ENCODE peak calls at places on chromosomes 3 and 15, in five cellular contexts. One of them, this sample, is unnamed.

GRCh38 chr3:78589778-78590177 is 1178.0 kb downstream of the ROBO1 start:
- DNase-seq in transverse colon: no peak
- DNase-seq in HCT116: no peak
- DNase-seq in right lobe of liver: no peak
- DNase-seq in lower leg skin: no peak
- DNase-seq in this sample: no peak

GRCh38 chr3:147521646-147522045 is 112.5 kb downstream of the ZIC1 start:
- DNase-seq in transverse colon: no peak
- DNase-seq in HCT116: no peak
- DNase-seq in right lobe of liver: no peak
- DNase-seq in lower leg skin: no peak
- DNase-seq in this sample: no peak

GRCh38 chr3:32216172-32216783 is 22.2 kb upstream of the CMTM8 start:
- DNase-seq in transverse colon: peak
- DNase-seq in HCT116: no peak
- DNase-seq in right lobe of liver: peak
- DNase-seq in lower leg skin: no peak
- DNase-seq in this sample: no peak

GRCh38 chr3:148884261-148884660 is 19.2 kb downstream of the CPA3 start:
- DNase-seq in transverse colon: no peak
- DNase-seq in HCT116: no peak
- DNase-seq in right lobe of liver: no peak
- DNase-seq in lower leg skin: no peak
- DNase-seq in this sample: no peak

GRCh38 chr15:101056366-101057334 is 137.5 kb downstream of the LRRK1 start:
- DNase-seq in transverse colon: no peak
- DNase-seq in HCT116: no peak
- DNase-seq in right lobe of liver: peak
- DNase-seq in lower leg skin: peak
- DNase-seq in this sample: no peak

GRCh38 chr3:16741103-16741758 is 136.0 kb upstream of the DAZL start:
- DNase-seq in transverse colon: no peak
- DNase-seq in HCT116: no peak
- DNase-seq in right lobe of liver: no peak
- DNase-seq in lower leg skin: peak
- DNase-seq in this sample: peak

GRCh38 chr3:62876064-62876463 is 848 bp upstream of the CADPS start:
- DNase-seq in transverse colon: peak
- DNase-seq in HCT116: no peak
- DNase-seq in right lobe of liver: no peak
- DNase-seq in lower leg skin: no peak
- DNase-seq in this sample: no peak

GRCh38 chr3:48107227-48107626 is 81.0 kb downstream of the CDC25A start:
- DNase-seq in transverse colon: no peak
- DNase-seq in HCT116: no peak
- DNase-seq in right lobe of liver: no peak
- DNase-seq in lower leg skin: no peak
- DNase-seq in this sample: no peak

GRCh38 chr15:45892182-45892581 is 257.4 kb downstream of the SQOR start:
- DNase-seq in transverse colon: no peak
- DNase-seq in HCT116: no peak
- DNase-seq in right lobe of liver: no peak
- DNase-seq in lower leg skin: no peak
- DNase-seq in this sample: no peak

GRCh38 chr15:74203914-74204431 is 1.4 kb upstream of the STRA6 start:
- DNase-seq in transverse colon: no peak
- DNase-seq in HCT116: no peak
- DNase-seq in right lobe of liver: no peak
- DNase-seq in lower leg skin: no peak
- DNase-seq in this sample: no peak

GRCh38 chr3:132038198-132038825 is 3.5 kb upstream of the CPNE4 start:
- DNase-seq in transverse colon: no peak
- DNase-seq in HCT116: no peak
- DNase-seq in right lobe of liver: no peak
- DNase-seq in lower leg skin: no peak
- DNase-seq in this sample: peak

GRCh38 chr3:28088811-28089526 is 152.4 kb upstream of the CMC1 start:
- DNase-seq in transverse colon: no peak
- DNase-seq in HCT116: no peak
- DNase-seq in right lobe of liver: no peak
- DNase-seq in lower leg skin: no peak
- DNase-seq in this sample: no peak

GRCh38 chr15:99224815-99225214 is 24.6 kb downstream of the TTC23 start:
- DNase-seq in transverse colon: no peak
- DNase-seq in HCT116: no peak
- DNase-seq in right lobe of liver: no peak
- DNase-seq in lower leg skin: no peak
- DNase-seq in this sample: no peak

GRCh38 chr3:99659965-99660364 is 21.6 kb downstream of the COL8A1 start:
- DNase-seq in transverse colon: no peak
- DNase-seq in HCT116: no peak
- DNase-seq in right lobe of liver: no peak
- DNase-seq in lower leg skin: no peak
- DNase-seq in this sample: no peak

GRCh38 chr3:39126532-39127071 is 19.1 kb downstream of the TTC21A start:
- DNase-seq in transverse colon: peak
- DNase-seq in HCT116: no peak
- DNase-seq in right lobe of liver: no peak
- DNase-seq in lower leg skin: no peak
- DNase-seq in this sample: no peak

GRCh38 chr15:62135532-62136134 is 29.5 kb downstream of the C2CD4B start:
- DNase-seq in transverse colon: peak
- DNase-seq in HCT116: no peak
- DNase-seq in right lobe of liver: peak
- DNase-seq in lower leg skin: no peak
- DNase-seq in this sample: no peak

GRCh38 chr3:182385356-182385755 is 407.9 kb upstream of the ATP11B start:
- DNase-seq in transverse colon: no peak
- DNase-seq in HCT116: no peak
- DNase-seq in right lobe of liver: no peak
- DNase-seq in lower leg skin: no peak
- DNase-seq in this sample: no peak

GRCh38 chr15:83653639-83654378 is at the start of gene ADAMTSL3:
- DNase-seq in transverse colon: peak
- DNase-seq in HCT116: no peak
- DNase-seq in right lobe of liver: peak
- DNase-seq in lower leg skin: no peak
- DNase-seq in this sample: no peak

GRCh38 chr3:107431298-107432012 is 54.2 kb downstream of the CCDC54 start:
- DNase-seq in transverse colon: peak
- DNase-seq in HCT116: no peak
- DNase-seq in right lobe of liver: peak
- DNase-seq in lower leg skin: peak
- DNase-seq in this sample: peak

GRCh38 chr15:73573572-73573971 is 59.6 kb downstream of the NPTN start:
- DNase-seq in transverse colon: peak
- DNase-seq in HCT116: no peak
- DNase-seq in right lobe of liver: no peak
- DNase-seq in lower leg skin: peak
- DNase-seq in this sample: no peak

GRCh38 chr3:148735597-148735996 is 37.9 kb downstream of the AGTR1 start:
- DNase-seq in transverse colon: no peak
- DNase-seq in HCT116: no peak
- DNase-seq in right lobe of liver: no peak
- DNase-seq in lower leg skin: no peak
- DNase-seq in this sample: no peak

GRCh38 chr3:134033315-134033996 is 3.7 kb upstream of the SLCO2A1 start:
- DNase-seq in transverse colon: no peak
- DNase-seq in HCT116: no peak
- DNase-seq in right lobe of liver: no peak
- DNase-seq in lower leg skin: no peak
- DNase-seq in this sample: no peak

GRCh38 chr3:12353796-12354505 is 65.1 kb downstream of the PPARG start:
- DNase-seq in transverse colon: no peak
- DNase-seq in HCT116: no peak
- DNase-seq in right lobe of liver: no peak
- DNase-seq in lower leg skin: peak
- DNase-seq in this sample: no peak

GRCh38 chr3:46298871-46299607 is 54.9 kb upstream of the CCR2 start:
- DNase-seq in transverse colon: no peak
- DNase-seq in HCT116: no peak
- DNase-seq in right lobe of liver: no peak
- DNase-seq in lower leg skin: no peak
- DNase-seq in this sample: no peak

GRCh38 chr15:47548189-47548588 is 169.1 kb upstream of the SEMA6D start:
- DNase-seq in transverse colon: no peak
- DNase-seq in HCT116: no peak
- DNase-seq in right lobe of liver: no peak
- DNase-seq in lower leg skin: no peak
- DNase-seq in this sample: no peak

GRCh38 chr3:101128786-101129185 is 135.6 kb upstream of the ABI3BP start:
- DNase-seq in transverse colon: no peak
- DNase-seq in HCT116: no peak
- DNase-seq in right lobe of liver: no peak
- DNase-seq in lower leg skin: no peak
- DNase-seq in this sample: no peak

GRCh38 chr15:37981781-37982180 is 47.3 kb downstream of the TMCO5A start:
- DNase-seq in transverse colon: no peak
- DNase-seq in HCT116: peak
- DNase-seq in right lobe of liver: no peak
- DNase-seq in lower leg skin: no peak
- DNase-seq in this sample: no peak

GRCh38 chr3:33921608-33922007 is 123.2 kb downstream of the PDCD6IP start:
- DNase-seq in transverse colon: no peak
- DNase-seq in HCT116: no peak
- DNase-seq in right lobe of liver: no peak
- DNase-seq in lower leg skin: no peak
- DNase-seq in this sample: no peak

GRCh38 chr15:44195151-44195740 is at the start of gene FRMD5:
- DNase-seq in transverse colon: peak
- DNase-seq in HCT116: peak
- DNase-seq in right lobe of liver: peak
- DNase-seq in lower leg skin: peak
- DNase-seq in this sample: peak
- TF ChIP-seq POLR2A in transverse colon: peak
- TF ChIP-seq POLR2A in HCT116: peak
- TF ChIP-seq POLR2A in right lobe of liver: no peak
- TF ChIP-seq POLR2A in lower leg skin: no peak
- TF ChIP-seq POLR2A in this sample: peak

DNA sequence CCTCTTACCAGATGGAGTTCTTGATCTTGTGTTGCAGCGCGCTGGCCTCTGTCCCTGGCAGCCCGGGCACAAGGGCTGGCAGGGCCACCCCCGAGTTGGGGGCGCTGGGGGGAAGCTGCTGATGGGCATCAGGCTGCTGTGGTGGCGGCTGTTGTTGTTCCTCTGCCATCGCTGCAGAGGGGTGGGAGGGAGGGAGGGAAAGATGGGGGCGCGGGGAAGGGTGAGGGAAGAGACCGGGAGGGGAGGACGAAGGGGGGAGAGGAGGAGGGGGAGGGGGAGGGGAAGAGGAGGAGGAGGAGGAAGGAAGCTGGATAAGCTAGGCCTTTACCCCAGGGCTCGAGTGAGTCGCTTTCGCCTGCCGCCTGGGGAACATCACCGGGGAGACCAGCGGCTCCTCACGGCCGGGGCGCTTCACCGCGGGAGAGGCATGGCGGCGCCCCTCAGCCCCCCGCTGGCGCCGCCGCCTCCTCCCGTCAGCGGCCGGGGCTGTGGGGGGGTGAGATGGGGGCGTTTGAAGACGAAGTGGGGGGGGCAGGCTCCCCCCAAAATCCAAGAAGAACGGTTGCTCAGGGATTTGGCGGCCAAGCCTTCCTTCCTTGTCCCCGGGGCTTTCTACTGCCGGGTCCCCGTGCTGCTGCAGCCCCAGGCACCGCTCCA is 434 bp downstream of the RFX7 start:
- DNase-seq in transverse colon: peak
- DNase-seq in HCT116: no peak
- DNase-seq in right lobe of liver: peak
- DNase-seq in lower leg skin: peak
- DNase-seq in this sample: no peak
- TF ChIP-seq POLR2A in transverse colon: no peak
- TF ChIP-seq POLR2A in HCT116: no peak
- TF ChIP-seq POLR2A in right lobe of liver: no peak
- TF ChIP-seq POLR2A in lower leg skin: no peak
- TF ChIP-seq POLR2A in this sample: no peak

GRCh38 chr3:49535971-49536874 is 18.1 kb upstream of the BSN start:
- DNase-seq in transverse colon: no peak
- DNase-seq in HCT116: no peak
- DNase-seq in right lobe of liver: peak
- DNase-seq in lower leg skin: no peak
- DNase-seq in this sample: no peak

GRCh38 chr3:49533786-49534519 is 20.3 kb upstream of the BSN start:
- DNase-seq in transverse colon: no peak
- DNase-seq in HCT116: no peak
- DNase-seq in right lobe of liver: peak
- DNase-seq in lower leg skin: no peak
- DNase-seq in this sample: no peak

GRCh38 chr3:49536875-49537533 is 17.3 kb upstream of the BSN start:
- DNase-seq in transverse colon: no peak
- DNase-seq in HCT116: no peak
- DNase-seq in right lobe of liver: no peak
- DNase-seq in lower leg skin: no peak
- DNase-seq in this sample: no peak

GRCh38 chr3:49534581-49535495 is 19.4 kb upstream of the BSN start:
- DNase-seq in transverse colon: no peak
- DNase-seq in HCT116: no peak
- DNase-seq in right lobe of liver: peak
- DNase-seq in lower leg skin: no peak
- DNase-seq in this sample: no peak

GRCh38 chr3:49539659-49540560 is 14.4 kb upstream of the BSN start:
- DNase-seq in transverse colon: peak
- DNase-seq in HCT116: peak
- DNase-seq in right lobe of liver: peak
- DNase-seq in lower leg skin: peak
- DNase-seq in this sample: peak
- TF ChIP-seq POLR2A in transverse colon: no peak
- TF ChIP-seq POLR2A in HCT116: no peak
- TF ChIP-seq POLR2A in right lobe of liver: peak
- TF ChIP-seq POLR2A in lower leg skin: no peak
- TF ChIP-seq POLR2A in this sample: peak

DNA sequence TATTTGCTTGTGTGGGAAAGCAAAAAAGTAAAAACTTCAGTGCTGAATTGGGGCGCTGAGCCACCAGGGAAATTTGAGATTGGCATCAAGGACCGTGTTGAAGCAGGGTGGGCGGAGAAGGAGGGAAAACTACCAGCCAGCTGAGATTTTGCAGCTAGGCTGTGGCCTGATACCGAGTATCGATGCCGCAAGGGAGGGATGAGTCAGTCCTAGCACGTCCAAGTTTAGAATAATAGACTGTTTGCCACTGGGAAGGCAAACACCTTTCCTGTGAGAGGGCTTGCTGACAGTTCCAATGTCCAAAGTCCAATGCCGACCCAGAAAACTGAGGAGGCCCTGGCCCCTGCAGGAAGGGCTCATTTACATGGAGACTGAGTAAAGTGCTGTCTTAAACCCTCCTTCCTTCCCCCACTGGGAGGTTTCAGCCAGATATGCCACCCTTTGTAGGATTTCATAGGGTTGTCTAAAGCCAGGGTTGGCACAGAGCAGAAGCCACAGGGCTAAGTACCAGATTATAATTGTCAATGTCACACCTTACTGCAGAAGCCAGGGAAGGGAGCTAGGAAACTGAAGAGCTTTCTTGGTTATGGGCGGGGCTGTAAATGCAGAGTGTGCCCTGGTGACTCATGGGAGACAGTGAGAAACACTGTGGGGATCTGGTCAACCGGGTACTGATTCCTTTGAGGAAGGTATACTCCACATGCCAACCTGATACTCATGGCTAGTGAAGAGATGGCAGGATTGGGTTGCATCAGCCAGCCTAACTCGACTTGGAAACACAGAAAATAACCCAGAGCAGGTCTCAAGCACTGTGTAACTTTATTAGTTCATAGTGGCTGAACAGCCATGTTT is 28.4 kb upstream of the PIK3CB start:
- DNase-seq in transverse colon: peak
- DNase-seq in HCT116: peak
- DNase-seq in right lobe of liver: peak
- DNase-seq in lower leg skin: peak
- DNase-seq in this sample: peak
- TF ChIP-seq POLR2A in transverse colon: peak
- TF ChIP-seq POLR2A in HCT116: peak
- TF ChIP-seq POLR2A in right lobe of liver: no peak
- TF ChIP-seq POLR2A in lower leg skin: no peak
- TF ChIP-seq POLR2A in this sample: no peak

This sample was measured in H54.